ENCODE peak calls at places on chromosome 11, in seven cellular contexts. One of them, this sample, is unnamed.

GRCh38 chr11:3959015-3959917 is 103.8 kb downstream of the STIM1 start:
- DNase-seq in endothelial cell: peak
- DNase-seq in ovary: no peak
- DNase-seq in retinal pigment epithelial cell: peak
- DNase-seq in heart left ventricle: no peak
- DNase-seq in prostate gland: no peak
- DNase-seq in cardiac fibroblast: peak
- DNase-seq in this sample: no peak

GRCh38 chr11:81892770-81893635 is 840.7 kb downstream of the FAM181B start:
- DNase-seq in heart left ventricle: no peak
- DNase-seq in prostate gland: no peak
- DNase-seq in ovary: no peak
- DNase-seq in endothelial cell: no peak
- DNase-seq in retinal pigment epithelial cell: no peak
- DNase-seq in cardiac fibroblast: no peak
- DNase-seq in this sample: no peak

GRCh38 chr11:20634044-20634443 is 34.6 kb downstream of the SLC6A5 start:
- DNase-seq in endothelial cell: no peak
- DNase-seq in retinal pigment epithelial cell: no peak
- DNase-seq in ovary: no peak
- DNase-seq in prostate gland: no peak
- DNase-seq in heart left ventricle: no peak
- DNase-seq in cardiac fibroblast: peak
- DNase-seq in this sample: no peak

GRCh38 chr11:116224154-116224888 is 548.5 kb downstream of the BUD13 start:
- DNase-seq in retinal pigment epithelial cell: no peak
- DNase-seq in cardiac fibroblast: peak
- DNase-seq in endothelial cell: peak
- DNase-seq in heart left ventricle: no peak
- DNase-seq in prostate gland: peak
- DNase-seq in ovary: peak
- DNase-seq in this sample: no peak

GRCh38 chr11:62771144-62772021 is at the start of gene TAF6L:
- DNase-seq in prostate gland: peak
- DNase-seq in retinal pigment epithelial cell: peak
- DNase-seq in heart left ventricle: peak
- DNase-seq in endothelial cell: peak
- DNase-seq in ovary: peak
- DNase-seq in cardiac fibroblast: peak
- DNase-seq in this sample: peak

GRCh38 chr11:36711104-36711825 is 113.2 kb upstream of the RAG2 start:
- DNase-seq in cardiac fibroblast: no peak
- DNase-seq in ovary: no peak
- DNase-seq in retinal pigment epithelial cell: no peak
- DNase-seq in heart left ventricle: no peak
- DNase-seq in endothelial cell: no peak
- DNase-seq in prostate gland: no peak
- DNase-seq in this sample: no peak

GRCh38 chr11:67627394-67627787 is 2.3 kb downstream of the NUDT8 start:
- DNase-seq in ovary: no peak
- DNase-seq in endothelial cell: no peak
- DNase-seq in retinal pigment epithelial cell: no peak
- DNase-seq in cardiac fibroblast: no peak
- DNase-seq in heart left ventricle: no peak
- DNase-seq in prostate gland: no peak
- DNase-seq in this sample: no peak

GRCh38 chr11:9808943-9809342 is 145.1 kb downstream of the SWAP70 start:
- DNase-seq in heart left ventricle: no peak
- DNase-seq in ovary: no peak
- DNase-seq in retinal pigment epithelial cell: peak
- DNase-seq in prostate gland: no peak
- DNase-seq in cardiac fibroblast: peak
- DNase-seq in endothelial cell: no peak
- DNase-seq in this sample: no peak

GRCh38 chr11:445765-446588 is 4.1 kb upstream of the PTDSS2 start:
- DNase-seq in endothelial cell: no peak
- DNase-seq in cardiac fibroblast: no peak
- DNase-seq in heart left ventricle: no peak
- DNase-seq in prostate gland: no peak
- DNase-seq in ovary: peak
- DNase-seq in retinal pigment epithelial cell: no peak
- DNase-seq in this sample: no peak

GRCh38 chr11:126281666-126282175 is 1.2 kb upstream of the TIRAP start:
- DNase-seq in cardiac fibroblast: no peak
- DNase-seq in endothelial cell: no peak
- DNase-seq in ovary: no peak
- DNase-seq in heart left ventricle: no peak
- DNase-seq in prostate gland: no peak
- DNase-seq in retinal pigment epithelial cell: no peak
- DNase-seq in this sample: no peak

GRCh38 chr11:126282361-126282741 is 542 bp upstream of the TIRAP start:
- DNase-seq in cardiac fibroblast: peak
- DNase-seq in heart left ventricle: peak
- DNase-seq in endothelial cell: peak
- DNase-seq in prostate gland: peak
- DNase-seq in ovary: peak
- DNase-seq in retinal pigment epithelial cell: no peak
- DNase-seq in this sample: peak

GRCh38 chr11:126284829-126285228 is 1.9 kb downstream of the TIRAP start:
- DNase-seq in heart left ventricle: peak
- DNase-seq in ovary: peak
- DNase-seq in prostate gland: no peak
- DNase-seq in cardiac fibroblast: peak
- DNase-seq in retinal pigment epithelial cell: peak
- DNase-seq in endothelial cell: no peak
- DNase-seq in this sample: peak

GRCh38 chr11:126281245-126281644 is 1.6 kb upstream of the TIRAP start:
- DNase-seq in retinal pigment epithelial cell: no peak
- DNase-seq in endothelial cell: no peak
- DNase-seq in ovary: no peak
- DNase-seq in cardiac fibroblast: no peak
- DNase-seq in heart left ventricle: no peak
- DNase-seq in prostate gland: no peak
- DNase-seq in this sample: no peak

GRCh38 chr11:126282742-126283591 is at the start of gene TIRAP:
- DNase-seq in retinal pigment epithelial cell: no peak
- DNase-seq in heart left ventricle: peak
- DNase-seq in cardiac fibroblast: peak
- DNase-seq in endothelial cell: peak
- DNase-seq in prostate gland: peak
- DNase-seq in ovary: peak
- DNase-seq in this sample: peak
- TF ChIP-seq CTCF in retinal pigment epithelial cell: no peak
- TF ChIP-seq CTCF in heart left ventricle: no peak
- TF ChIP-seq CTCF in cardiac fibroblast: no peak
- TF ChIP-seq CTCF in endothelial cell: no peak
- TF ChIP-seq CTCF in prostate gland: no peak
- TF ChIP-seq CTCF in ovary: peak
- TF ChIP-seq CTCF in this sample: no peak

GRCh38 chr11:17351171-17351509 is 460 bp upstream of the NCR3LG1 start:
- DNase-seq in prostate gland: no peak
- DNase-seq in heart left ventricle: no peak
- DNase-seq in endothelial cell: no peak
- DNase-seq in cardiac fibroblast: no peak
- DNase-seq in ovary: no peak
- DNase-seq in retinal pigment epithelial cell: no peak
- DNase-seq in this sample: no peak
- TF ChIP-seq CTCF in prostate gland: no peak
- TF ChIP-seq CTCF in heart left ventricle: no peak
- TF ChIP-seq CTCF in endothelial cell: peak
- TF ChIP-seq CTCF in cardiac fibroblast: peak
- TF ChIP-seq CTCF in ovary: no peak
- TF ChIP-seq CTCF in retinal pigment epithelial cell: peak
- TF ChIP-seq CTCF in this sample: peak

DNA sequence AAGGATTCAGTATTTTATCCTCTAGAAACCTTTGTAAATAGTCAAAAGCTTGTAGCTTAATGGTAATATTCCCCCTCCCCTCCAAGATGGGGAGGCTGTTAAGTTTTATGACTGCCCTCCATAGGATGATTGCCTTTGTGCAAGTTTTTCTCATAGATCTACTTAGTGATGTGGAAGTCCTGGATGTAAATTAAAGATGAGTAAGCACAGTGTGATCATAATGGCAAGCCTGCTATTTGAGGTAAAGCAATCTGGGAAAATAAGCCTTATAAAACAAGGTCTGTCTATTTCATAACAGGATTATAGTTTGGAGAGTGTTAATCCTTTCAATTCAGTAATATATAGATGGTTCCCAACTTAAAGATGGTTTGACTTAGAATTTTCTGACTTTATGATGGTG is 216.3 kb downstream of the DDX10 start:
- DNase-seq in cardiac fibroblast: peak
- DNase-seq in heart left ventricle: no peak
- DNase-seq in ovary: no peak
- DNase-seq in prostate gland: no peak
- DNase-seq in endothelial cell: no peak
- DNase-seq in retinal pigment epithelial cell: peak
- DNase-seq in this sample: no peak
- TF ChIP-seq CTCF in cardiac fibroblast: no peak
- TF ChIP-seq CTCF in heart left ventricle: no peak
- TF ChIP-seq CTCF in ovary: no peak
- TF ChIP-seq CTCF in prostate gland: no peak
- TF ChIP-seq CTCF in endothelial cell: no peak
- TF ChIP-seq CTCF in retinal pigment epithelial cell: no peak
- TF ChIP-seq CTCF in this sample: no peak

DNA sequence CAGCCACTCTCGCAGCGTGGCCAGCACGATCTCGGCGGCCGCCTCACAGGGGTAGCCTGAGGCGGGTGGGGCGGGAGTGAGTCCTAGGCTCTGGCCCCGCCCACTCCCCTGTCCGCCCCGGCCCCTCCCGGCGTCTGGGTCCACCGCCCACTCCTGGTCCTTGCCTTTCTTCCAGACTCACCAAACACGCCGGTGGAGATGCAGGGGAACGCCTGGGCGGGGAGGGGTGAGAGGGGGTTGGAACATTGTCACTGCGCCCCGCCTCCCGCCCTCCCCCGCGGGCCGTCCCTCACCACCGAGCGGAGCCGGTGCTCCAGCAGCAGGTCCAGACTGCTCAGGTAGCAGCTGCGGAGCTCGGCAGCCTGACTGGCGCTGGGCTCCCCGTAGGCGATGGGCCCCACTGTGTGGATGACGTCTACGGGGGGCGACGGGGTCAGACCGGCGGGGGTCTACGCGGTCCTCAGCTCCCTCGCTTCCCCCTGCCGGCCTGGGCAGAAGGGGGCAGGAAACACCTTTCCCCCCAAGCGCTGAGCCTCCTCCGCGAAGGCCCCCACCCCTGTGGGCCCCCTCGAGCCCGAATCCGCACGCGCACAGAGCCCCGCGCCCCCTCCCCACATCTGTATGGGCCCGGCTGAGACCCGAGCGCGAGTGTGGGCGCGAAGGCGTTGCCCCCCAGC is 13.2 kb downstream of the OTUB1 start:
- DNase-seq in prostate gland: peak
- DNase-seq in endothelial cell: peak
- DNase-seq in retinal pigment epithelial cell: no peak
- DNase-seq in heart left ventricle: peak
- DNase-seq in ovary: peak
- DNase-seq in cardiac fibroblast: peak
- DNase-seq in this sample: no peak
- TF ChIP-seq CTCF in prostate gland: no peak
- TF ChIP-seq CTCF in endothelial cell: no peak
- TF ChIP-seq CTCF in retinal pigment epithelial cell: no peak
- TF ChIP-seq CTCF in heart left ventricle: no peak
- TF ChIP-seq CTCF in ovary: no peak
- TF ChIP-seq CTCF in cardiac fibroblast: no peak
- TF ChIP-seq CTCF in this sample: no peak

GRCh38 chr11:43735931-43736330 is 55.4 kb downstream of the HSD17B12 start:
- DNase-seq in heart left ventricle: no peak
- DNase-seq in ovary: no peak
- DNase-seq in cardiac fibroblast: peak
- DNase-seq in retinal pigment epithelial cell: no peak
- DNase-seq in endothelial cell: no peak
- DNase-seq in prostate gland: no peak
- DNase-seq in this sample: no peak
- TF ChIP-seq CTCF in heart left ventricle: no peak
- TF ChIP-seq CTCF in ovary: no peak
- TF ChIP-seq CTCF in cardiac fibroblast: peak
- TF ChIP-seq CTCF in retinal pigment epithelial cell: peak
- TF ChIP-seq CTCF in endothelial cell: no peak
- TF ChIP-seq CTCF in prostate gland: no peak
- TF ChIP-seq CTCF in this sample: no peak

DNA sequence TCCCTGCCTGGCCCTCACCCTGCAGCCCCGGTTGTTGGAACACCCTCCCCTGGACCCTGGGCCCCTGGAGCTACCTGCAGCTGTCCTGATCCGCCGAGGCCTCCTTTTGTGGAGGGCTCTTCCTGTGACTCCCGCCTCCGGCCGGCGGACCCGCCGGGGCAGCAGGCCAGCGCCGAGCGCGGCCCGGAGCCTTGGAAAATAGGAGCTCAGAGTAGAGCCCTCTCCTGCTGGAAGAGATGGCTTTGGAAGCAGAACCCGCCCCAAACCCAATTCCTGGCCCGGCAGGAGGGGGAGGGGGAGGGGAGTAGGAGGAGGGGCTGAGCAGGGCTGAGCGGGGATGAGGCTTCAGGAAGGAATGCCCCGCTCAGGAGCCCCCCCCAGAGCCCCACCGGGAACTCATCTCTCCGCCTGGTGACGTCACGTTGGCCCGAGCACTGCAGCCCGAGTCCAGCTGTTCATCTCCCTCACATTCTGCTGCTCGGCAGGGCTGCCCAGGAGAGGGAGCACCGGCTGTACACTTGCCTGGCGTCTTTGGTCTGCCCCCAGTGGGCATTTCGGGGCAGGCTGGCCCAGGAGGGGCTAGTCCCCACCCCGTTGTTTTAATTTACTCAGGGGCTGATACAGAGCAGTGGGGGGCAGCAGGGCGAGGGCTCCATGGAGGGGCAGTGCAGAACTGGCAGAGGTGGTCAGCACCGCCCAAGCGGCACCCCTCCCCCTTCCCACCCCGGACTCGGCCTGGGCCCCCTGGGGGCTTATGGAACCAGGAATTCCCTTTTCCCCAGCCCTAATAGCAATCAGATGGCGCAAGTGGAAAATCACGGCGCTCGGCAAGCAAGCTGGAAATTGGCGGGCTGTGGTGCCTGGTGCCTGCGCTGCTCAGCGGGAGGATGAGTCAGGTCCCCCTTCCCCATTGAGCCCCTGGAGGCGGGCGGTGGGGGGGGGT is at the start of gene MRGPRF:
- DNase-seq in cardiac fibroblast: peak
- DNase-seq in endothelial cell: peak
- DNase-seq in prostate gland: no peak
- DNase-seq in heart left ventricle: peak
- DNase-seq in ovary: peak
- DNase-seq in retinal pigment epithelial cell: no peak
- DNase-seq in this sample: no peak
- TF ChIP-seq CTCF in cardiac fibroblast: peak
- TF ChIP-seq CTCF in endothelial cell: peak
- TF ChIP-seq CTCF in prostate gland: no peak
- TF ChIP-seq CTCF in heart left ventricle: peak
- TF ChIP-seq CTCF in ovary: peak
- TF ChIP-seq CTCF in retinal pigment epithelial cell: peak
- TF ChIP-seq CTCF in this sample: no peak